ENCODE peak calls at places on chromosomes 1 and 21, in seven cellular contexts. Z is IMR-90, T is H9, W is mesenchymal stem cell, L is neuronal stem cell, V is mesendoderm, X is H1. A is an unnamed sample.

GRCh38 chr1:216836316-216836715 is 113.1 kb upstream of the ESRRG start:
- DNase-seq in Z (no peak), V (no peak), T (no peak), W (no peak), X (no peak), L (no peak), A (no peak)

GRCh38 chr1:219784660-219785391 is 143.5 kb downstream of the SLC30A10 start:
- DNase-seq in L (no peak), W (peak; percentile 19), Z (peak; percentile 21), X (no peak), V (no peak), T (no peak), A (no peak)

GRCh38 chr1:217224201-217224600 is 406.7 kb downstream of the GPATCH2 start:
- DNase-seq in T (no peak), W (no peak), L (no peak), V (no peak), Z (no peak), X (no peak), A (no peak)

GRCh38 chr1:15678578-15678977 is 5.5 kb upstream of the PLEKHM2 start:
- DNase-seq in V (peak; percentile 96), Z (peak; percentile 81), W (peak; percentile 73), X (no peak), L (no peak), T (peak; percentile 66), A (peak; percentile 85)

GRCh38 chr1:203175237-203176181 is at the start of gene MYBPH:
- DNase-seq in W (no peak), V (no peak), Z (no peak), T (no peak), L (no peak), X (no peak), A (no peak)

GRCh38 chr1:225537554-225538251 is 109.9 kb upstream of the LBR start:
- DNase-seq in V (peak; percentile 22), L (no peak), W (no peak), Z (no peak), T (no peak), X (no peak), A (no peak)

GRCh38 chr1:181104790-181105133 is 16.3 kb downstream of the IER5 start:
- DNase-seq in L (peak; percentile 85), X (no peak), Z (no peak), W (peak; percentile 51), V (peak; percentile 88), T (peak; percentile 76), A (no peak)

GRCh38 chr1:203536575-203536974 is 42.6 kb downstream of the OPTC start:
- DNase-seq in T (no peak), X (no peak), W (no peak), Z (peak; percentile 56), L (no peak), V (no peak), A (no peak)

GRCh38 chr1:24231701-24232100 is 44.6 kb upstream of the IFNLR1 start:
- DNase-seq in Z (no peak), V (no peak), T (no peak), L (no peak), W (no peak), X (no peak), A (no peak)

GRCh38 chr1:186442651-186443114 is 18.2 kb downstream of the PDC start:
- DNase-seq in V (no peak), T (no peak), W (peak; percentile 23), X (no peak), L (no peak), Z (peak; percentile 18), A (peak; percentile 43)

GRCh38 chr1:19448491-19449439 is 36.6 kb downstream of the CAPZB start:
- DNase-seq in Z (peak; percentile 93), W (peak; percentile 94), V (no peak), X (no peak), T (no peak), L (no peak), A (peak; percentile 26)

GRCh38 chr1:19179597-19180271 is 30.3 kb downstream of the UBR4 start:
- DNase-seq in Z (peak; percentile 41), V (peak; percentile 59), L (no peak), W (peak; percentile 52), X (no peak), T (no peak), A (no peak)

GRCh38 chr1:215489771-215490566 is 77.1 kb upstream of the KCTD3 start:
- DNase-seq in L (no peak), W (no peak), Z (peak; percentile 2), V (no peak), X (no peak), T (no peak), A (peak; percentile 48)

GRCh38 chr1:111476761-111477309 is 3.1 kb downstream of the C1orf162 start:
- DNase-seq in X (no peak), V (no peak), L (no peak), T (no peak), W (no peak), Z (no peak), A (no peak)

GRCh38 chr1:13725714-13726175 is 25.8 kb downstream of the PRDM2 start:
- DNase-seq in L (no peak), V (peak; percentile 67), X (no peak), Z (peak; percentile 25), T (no peak), W (peak; percentile 21), A (peak; percentile 90)

GRCh38 chr1:173301507-173301906 is 94.4 kb upstream of the TNFSF4 start:
- DNase-seq in W (peak; percentile 28), V (no peak), Z (no peak), X (no peak), T (no peak), L (no peak), A (no peak)

GRCh38 chr1:204426035-204426436 is 14.4 kb upstream of the PPP1R15B start:
- DNase-seq in W (peak; percentile 70), V (peak; percentile 58), Z (peak; percentile 89), T (no peak), L (no peak), X (no peak), A (peak; percentile 73)

GRCh38 chr1:86825294-86825693 is 88.6 kb downstream of the SELENOF start:
- DNase-seq in Z (peak; percentile 38), T (no peak), L (no peak), X (no peak), V (no peak), W (peak; percentile 14), A (no peak)

GRCh38 chr1:42942444-42942843 is 16.2 kb downstream of the SLC2A1 start:
- DNase-seq in Z (no peak), T (no peak), L (no peak), W (no peak), X (no peak), V (no peak), A (no peak)

GRCh38 chr1:185155600-185156320 is 993 bp downstream of the TRMT1L start:
- DNase-seq in X (no peak), T (no peak), W (peak; percentile 59), L (peak; percentile 3), Z (peak; percentile 52), V (no peak), A (peak; percentile 70)

GRCh38 chr1:239308701-239309333 is 77.6 kb upstream of the CHRM3 start:
- DNase-seq in Z (no peak), L (peak; percentile 29), W (no peak), T (peak; percentile 70), X (peak; percentile 80), V (peak; percentile 70), A (peak; percentile 43)

GRCh38 chr1:65170511-65171142 is 22.6 kb downstream of the AK4 start:
- DNase-seq in L (no peak), Z (peak; percentile 42), X (no peak), T (no peak), W (peak; percentile 31), V (no peak), A (peak; percentile 85)

GRCh38 chr1:8077602-8078001 is 51.5 kb upstream of the ERRFI1 start:
- DNase-seq in X (no peak), W (no peak), Z (no peak), V (no peak), L (no peak), T (no peak), A (peak; percentile 71)

GRCh38 chr21:38489729-38490128 is 8.5 kb downstream of the ERG start:
- DNase-seq in W (no peak), L (no peak), T (no peak), V (no peak), X (no peak), Z (no peak), A (no peak)

GRCh38 chr1:199029401-199029800 is 390.6 kb downstream of the PTPRC start:
- DNase-seq in W (peak; percentile 40), T (no peak), V (no peak), X (no peak), L (no peak), Z (peak; percentile 77), A (no peak)

DNA sequence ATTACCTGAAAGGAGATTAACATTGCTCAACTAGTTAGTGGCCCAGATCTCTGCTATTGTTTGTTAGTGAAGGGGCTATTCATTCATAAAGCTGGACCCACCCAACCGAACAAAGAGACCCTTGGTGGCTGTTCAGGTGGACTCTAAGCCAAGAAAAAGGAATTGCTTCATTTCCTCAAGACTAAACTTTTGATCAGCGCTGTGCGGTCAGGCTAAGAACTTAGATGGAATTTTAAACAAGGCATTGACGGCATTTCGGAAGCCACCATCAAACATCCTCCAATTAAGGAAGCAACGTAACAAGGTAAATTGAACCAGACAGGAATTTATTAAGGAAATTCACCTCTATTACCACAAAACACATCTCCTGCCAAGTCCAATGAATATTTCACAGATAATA is 19.9 kb upstream of the SHCBP1L start:
- DNase-seq in V (no peak), Z (no peak), T (no peak), L (peak; percentile 62), X (no peak), W (no peak), A (no peak)
- H3K27ac ChIP-seq in V (no peak overlapping the region), Z (no peak overlapping the region), T (no peak overlapping the region), L (peak overlapping the region; percentile 91), X (no peak overlapping the region), W (no peak overlapping the region), A (no peak overlapping the region)

DNA sequence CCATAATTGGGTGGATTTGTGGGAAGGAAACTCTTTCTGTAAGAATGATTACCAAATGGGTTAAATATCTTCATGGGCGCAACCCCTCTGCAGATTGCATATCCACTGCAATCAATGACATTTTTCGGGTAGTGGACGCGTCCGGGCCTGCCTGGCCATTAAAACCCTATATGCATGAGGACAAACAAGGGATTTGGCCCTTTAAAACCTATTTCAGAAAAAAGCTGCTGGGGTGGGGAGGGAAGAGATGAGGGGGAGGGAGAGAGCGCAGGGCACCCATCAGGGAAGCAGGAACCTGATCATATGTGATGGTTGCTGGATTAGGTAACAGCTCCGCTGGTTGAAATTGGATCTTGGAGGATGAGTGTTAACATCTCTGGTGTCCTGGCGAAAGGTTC is 228.8 kb downstream of the PBX1 start:
- DNase-seq in V (peak; percentile 67), Z (no peak), L (no peak), T (no peak), X (no peak), W (no peak), A (no peak)
- H3K18ac ChIP-seq in V (peak overlapping the region; percentile 71), Z (no peak overlapping the region), L (no peak overlapping the region), T (no peak overlapping the region), X (no peak overlapping the region), W (no peak overlapping the region), A (no peak overlapping the region)

GRCh38 chr21:31892686-31893085 is 19.9 kb downstream of the HUNK start:
- DNase-seq in L (no peak), X (no peak), V (peak; percentile 88), T (peak; percentile 61), W (no peak), Z (no peak), A (no peak)
- H3K27ac ChIP-seq in L (no peak overlapping the region), X (peak overlapping the region; percentile 11), V (peak overlapping the region; percentile 22), T (peak overlapping the region; percentile 34), W (no peak overlapping the region), Z (no peak overlapping the region), A (no peak overlapping the region)

DNA sequence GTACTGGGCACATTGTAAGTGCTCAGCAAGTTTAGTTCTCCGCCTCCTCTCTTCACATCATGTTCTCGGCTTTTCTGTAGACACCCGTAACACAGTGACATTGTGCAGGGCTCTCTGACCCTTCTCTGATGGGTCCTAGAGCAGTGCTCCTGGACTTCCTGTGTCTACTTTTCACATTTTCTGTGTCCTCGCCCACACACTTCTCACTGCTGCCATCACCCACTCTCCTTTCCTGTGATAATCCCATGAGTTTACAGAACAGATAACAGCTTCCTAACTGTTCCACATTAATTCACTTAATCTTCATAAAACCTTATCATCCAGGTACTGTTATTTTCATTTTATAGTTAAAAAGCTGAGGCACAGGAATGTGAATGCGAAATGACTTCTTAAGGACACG is 13.2 kb upstream of the DMRTA2 start:
- DNase-seq in L (no peak), T (no peak), W (no peak), Z (no peak), V (no peak), X (no peak), A (no peak)
- H3K18ac ChIP-seq in L (no peak overlapping the region), T (no peak overlapping the region), W (no peak overlapping the region), Z (no peak overlapping the region), V (no peak overlapping the region), X (no peak overlapping the region), A (no peak overlapping the region)

A was measured in trophoblast cell.